ENCODE peak calls at places on chromosomes 3 and 15, in six cellular contexts. R, H, L, O, I and P are unnamed samples.

GRCh38 chr15:52765779-52766178 is 24.4 kb downstream of the ONECUT1 start:
- DNase-seq in R (no peak), H (peak; percentile 55), L (no peak), O (peak; percentile 12), I (no peak), P (peak; percentile 41)

GRCh38 chr3:88137836-88138235 is 11.9 kb upstream of the C3orf38 start:
- DNase-seq in R (no peak), H (no peak), L (no peak), O (peak; percentile 28), I (no peak), P (peak; percentile 20)

GRCh38 chr3:111874177-111874820 is 15.2 kb downstream of the PHLDB2 start:
- DNase-seq in R (no peak), H (peak; percentile 55), L (no peak), O (peak; percentile 90), I (no peak), P (peak; percentile 50)

GRCh38 chr3:152203677-152204076 is 65.1 kb upstream of the MBNL1 start:
- DNase-seq in R (no peak), H (no peak), L (no peak), O (no peak), I (no peak), P (no peak)

GRCh38 chr15:38134252-38134651 is 118.4 kb upstream of the SPRED1 start:
- DNase-seq in R (no peak), H (no peak), L (no peak), O (no peak), I (no peak), P (no peak)

GRCh38 chr3:42247576-42248027 is 18.4 kb downstream of the CCK start:
- DNase-seq in R (peak; percentile 19), H (peak; percentile 77), L (no peak), O (peak; percentile 65), I (peak; percentile 39), P (peak; percentile 61)

GRCh38 chr15:38611228-38611627 is 46.6 kb upstream of the RASGRP1 start:
- DNase-seq in R (no peak), H (no peak), L (no peak), O (no peak), I (no peak), P (no peak)

GRCh38 chr3:48194446-48195071 is 6.3 kb upstream of the CDC25A start:
- DNase-seq in R (peak; percentile 46), H (peak; percentile 80), L (no peak), O (peak; percentile 50), I (peak; percentile 60), P (peak; percentile 43)

GRCh38 chr3:23372296-23372695 is 169.2 kb downstream of the UBE2E2 start:
- DNase-seq in R (no peak), H (no peak), L (no peak), O (peak; percentile 32), I (no peak), P (no peak)

GRCh38 chr15:37072181-37072580 is 28.2 kb downstream of the MEIS2 start:
- DNase-seq in R (no peak), H (no peak), L (no peak), O (no peak), I (no peak), P (no peak)

GRCh38 chr3:175294793-175295192 is 435.7 kb downstream of the NAALADL2 start:
- DNase-seq in R (no peak), H (no peak), L (no peak), O (no peak), I (no peak), P (no peak)

GRCh38 chr3:102169915-102170479 is 264.8 kb upstream of the ZPLD1 start:
- DNase-seq in R (no peak), H (no peak), L (no peak), O (no peak), I (no peak), P (no peak)

GRCh38 chr3:155504682-155505081 is 211.2 kb upstream of the STRIT1 start:
- DNase-seq in R (no peak), H (no peak), L (no peak), O (no peak), I (no peak), P (no peak)

GRCh38 chr15:70488002-70488605 is 275.3 kb downstream of the UACA start:
- DNase-seq in R (peak; percentile 69), H (peak; percentile 74), L (no peak), O (peak; percentile 80), I (peak; percentile 76), P (peak; percentile 54)

GRCh38 chr3:9820944-9821343 is 10.9 kb downstream of the TTLL3 start:
- DNase-seq in R (no peak), H (peak; percentile 73), L (no peak), O (no peak), I (no peak), P (no peak)

GRCh38 chr3:65126527-65127440 is 439.0 kb upstream of the ADAMTS9 start:
- DNase-seq in R (no peak), H (no peak), L (no peak), O (peak; percentile 74), I (no peak), P (no peak)

GRCh38 chr3:169104541-169104940 is 559.0 kb downstream of the MECOM start:
- DNase-seq in R (no peak), H (no peak), L (no peak), O (peak; percentile 88), I (no peak), P (peak; percentile 64)

GRCh38 chr3:65669163-65669875 is 369.4 kb downstream of the MAGI1 start:
- DNase-seq in R (no peak), H (no peak), L (no peak), O (peak; percentile 53), I (no peak), P (no peak)

GRCh38 chr3:189908646-189909045 is 212.1 kb downstream of the P3H2 start:
- DNase-seq in R (no peak), H (peak; percentile 6), L (no peak), O (peak; percentile 65), I (no peak), P (peak; percentile 4)

GRCh38 chr3:173587055-173587454 is 189.5 kb downstream of the NLGN1 start:
- DNase-seq in R (no peak), H (no peak), L (no peak), O (no peak), I (no peak), P (no peak)

GRCh38 chr3:4719011-4719649 is 226.0 kb downstream of the ITPR1 start:
- DNase-seq in R (no peak), H (peak; percentile 41), L (no peak), O (peak; percentile 31), I (no peak), P (no peak)

GRCh38 chr3:163548005-163548404 is 1530.3 kb downstream of the SI start:
- DNase-seq in R (no peak), H (no peak), L (no peak), O (no peak), I (no peak), P (no peak)

GRCh38 chr3:12611117-12611516 is 52.8 kb downstream of the RAF1 start:
- DNase-seq in R (no peak), H (no peak), L (no peak), O (no peak), I (no peak), P (no peak)

GRCh38 chr15:82621970-82622369 is 25.2 kb downstream of the CPEB1 start:
- DNase-seq in R (no peak), H (peak; percentile 11), L (no peak), O (no peak), I (no peak), P (no peak)
- TF ChIP-seq CTCF in R (peak; percentile 12), H (peak; percentile 37), L (no peak), O (peak; percentile 10), I (no peak), P (peak; percentile 30)

GRCh38 chr3:49609314-49609713 is 55.0 kb downstream of the BSN start:
- DNase-seq in R (no peak), H (no peak), L (no peak), O (no peak), I (no peak), P (no peak)

GRCh38 chr3:49606427-49606826 is 52.1 kb downstream of the BSN start:
- DNase-seq in R (no peak), H (no peak), L (no peak), O (no peak), I (no peak), P (no peak)

GRCh38 chr3:49609815-49610214 is 55.5 kb downstream of the BSN start:
- DNase-seq in R (peak; percentile 29), H (no peak), L (no peak), O (no peak), I (no peak), P (no peak)

GRCh38 chr3:49607105-49607591 is 52.9 kb downstream of the BSN start:
- DNase-seq in R (no peak), H (no peak), L (no peak), O (no peak), I (no peak), P (no peak)

GRCh38 chr3:49607796-49608195 is 53.5 kb downstream of the BSN start:
- DNase-seq in R (no peak), H (no peak), L (no peak), O (no peak), I (no peak), P (no peak)
- TF ChIP-seq CTCF in R (no peak), H (peak; percentile 26), L (no peak), O (peak; percentile 44), I (no peak), P (peak; percentile 60)

GRCh38 chr15:90640862-90641261 is 76.3 kb upstream of the BLM start:
- DNase-seq in R (no peak), H (no peak), L (no peak), O (no peak), I (no peak), P (no peak)

GRCh38 chr15:90643301-90643632 is 73.9 kb upstream of the BLM start:
- DNase-seq in R (no peak), H (no peak), L (no peak), O (no peak), I (no peak), P (no peak)

GRCh38 chr15:90644526-90644925 is 72.6 kb upstream of the BLM start:
- DNase-seq in R (no peak), H (no peak), L (no peak), O (no peak), I (no peak), P (no peak)

GRCh38 chr15:90641581-90642463 is 75.3 kb upstream of the BLM start:
- DNase-seq in R (no peak), H (no peak), L (no peak), O (no peak), I (no peak), P (no peak)

GRCh38 chr15:90642464-90643300 is 74.5 kb upstream of the BLM start:
- DNase-seq in R (no peak), H (no peak), L (no peak), O (no peak), I (no peak), P (no peak)
- TF ChIP-seq CTCF in R (no peak), H (no peak), L (no peak), O (peak; percentile 27), I (no peak), P (peak; percentile 30)

GRCh38 chr3:53113293-53114010 is 16.8 kb downstream of the RFT1 start:
- DNase-seq in R (peak; percentile 78), H (no peak), L (no peak), O (no peak), I (no peak), P (no peak)

GRCh38 chr3:53109190-53109589 is 21.0 kb downstream of the RFT1 start:
- DNase-seq in R (no peak), H (no peak), L (no peak), O (peak; percentile 76), I (no peak), P (peak; percentile 82)

GRCh38 chr3:53114011-53114400 is 16.2 kb downstream of the RFT1 start:
- DNase-seq in R (peak; percentile 77), H (peak; percentile 87), L (peak; percentile 19), O (peak; percentile 75), I (peak; percentile 82), P (peak; percentile 71)

GRCh38 chr3:53114412-53115074 is 15.7 kb downstream of the RFT1 start:
- DNase-seq in R (no peak), H (no peak), L (no peak), O (no peak), I (no peak), P (peak; percentile 56)

GRCh38 chr3:53109822-53110771 is 20.1 kb downstream of the RFT1 start:
- DNase-seq in R (peak; percentile 47), H (peak; percentile 59), L (no peak), O (peak; percentile 50), I (peak; percentile 20), P (peak; percentile 71)
- TF ChIP-seq CTCF in R (peak; percentile 61), H (peak; percentile 61), L (peak; percentile 75), O (peak; percentile 60), I (no peak), P (peak; percentile 75)